ENCODE peak calls at places on chromosome 14, in ten cellular contexts. C is NT2/D1, R is SW 1271, A is SW480, B is GM04504, V is astrocyte of the hippocampus, S is HuH-7.5, E is fibroblast of the conjunctiva, L is uterus, P is T-cell. D is an unnamed sample.

GRCh38 chr14:98198385-98198784 is 1073.6 kb downstream of the BCL11B start:
- DNase-seq in S (no peak), E (no peak), L (no peak), C (no peak), V (peak), A (no peak), B (no peak), R (no peak), P (no peak), D (peak)

GRCh38 chr14:93891756-93892504 is 35.2 kb upstream of the FAM181A start:
- DNase-seq in C (no peak), V (no peak), R (no peak), B (no peak), E (no peak), S (no peak), A (no peak), L (no peak), P (no peak), D (peak)

GRCh38 chr14:50763386-50764007 is 67.5 kb downstream of the NIN start:
- DNase-seq in A (no peak), L (no peak), B (peak), S (no peak), V (peak), C (no peak), P (no peak), R (no peak), E (peak), D (peak)

GRCh38 chr14:52380294-52380693 is 66.2 kb downstream of the PTGER2 start:
- DNase-seq in C (no peak), S (no peak), L (no peak), B (no peak), P (no peak), A (peak), V (no peak), R (no peak), E (no peak), D (peak)

GRCh38 chr14:76716285-76716684 is 45.0 kb upstream of the VASH1 start:
- DNase-seq in S (no peak), C (no peak), V (no peak), B (no peak), P (no peak), E (no peak), L (no peak), A (no peak), R (no peak), D (no peak)

GRCh38 chr14:55448146-55448614 is 7.8 kb upstream of the TBPL2 start:
- DNase-seq in V (peak), S (no peak), P (no peak), A (peak), E (peak), R (peak), B (peak), C (no peak), L (no peak), D (peak)

GRCh38 chr14:75972729-75973480 is 8.9 kb downstream of the TGFB3 start:
- DNase-seq in V (no peak), L (no peak), S (no peak), B (no peak), E (no peak), C (no peak), P (no peak), A (no peak), R (no peak), D (no peak)

GRCh38 chr14:77026930-77027537 is 1.5 kb downstream of the IRF2BPL start:
- DNase-seq in L (peak), P (peak), B (no peak), A (peak), R (no peak), E (no peak), S (peak), V (peak), C (no peak), D (peak)

GRCh38 chr14:68669101-68669500 is 123.8 kb downstream of the ZFP36L1 start:
- DNase-seq in P (no peak), C (no peak), A (no peak), E (no peak), S (no peak), R (no peak), V (no peak), B (no peak), L (no peak), D (no peak)

GRCh38 chr14:21042918-21043317 is 756 bp downstream of the RNASE7 start:
- DNase-seq in B (no peak), A (no peak), C (no peak), R (no peak), V (peak), L (no peak), S (no peak), P (no peak), E (no peak), D (peak)

GRCh38 chr14:90093942-90094595 is 32.3 kb downstream of the KCNK13 start:
- DNase-seq in C (no peak), P (no peak), L (no peak), S (no peak), A (no peak), B (no peak), V (peak), R (no peak), E (no peak), D (peak)

GRCh38 chr14:49641697-49642129 is 6.7 kb upstream of the DNAAF2 start:
- DNase-seq in L (no peak), C (no peak), S (peak), A (peak), E (no peak), R (no peak), V (peak), P (no peak), B (no peak), D (no peak)

GRCh38 chr14:36454599-36455240 is 65.3 kb downstream of the NKX2-1 start:
- DNase-seq in E (no peak), S (no peak), R (no peak), P (no peak), B (no peak), A (no peak), V (no peak), C (no peak), L (no peak), D (no peak)

GRCh38 chr14:54106802-54107377 is 150.3 kb upstream of the BMP4 start:
- DNase-seq in P (no peak), S (no peak), R (no peak), A (no peak), L (no peak), B (no peak), V (peak), E (no peak), C (no peak), D (peak)